ENCODE peak calls at places on chromosome 22, in ten cellular contexts. One of them, this sample, is unnamed.

GRCh38 chr22:19678949-19679348 is 35.4 kb upstream of the SEPTIN5 start:
- DNase-seq in iPS-NIHi11: no peak
- DNase-seq in HL-60: no peak
- DNase-seq in activated naive CD4-positive, alpha-beta T cell treated with anti-CD3 and anti-CD28 coated beads, Interleukin-2, amount 50 U/mL, for 72 hours: no peak
- DNase-seq in T-helper 2 cell: no peak
- DNase-seq in body of pancreas: no peak
- DNase-seq in cardiac muscle cell: peak; percentile 12
- DNase-seq in posterior cingulate gyrus: no peak
- DNase-seq in stimulated activated CD8-positive, alpha-beta memory T cell treated with anti-CD3 and anti-CD28 coated beads, Interleukin-4, amount 100 ng/mL, for 1 hour: no peak
- DNase-seq in astrocyte of the hippocampus: no peak
- DNase-seq in this sample: no peak

GRCh38 chr22:49213731-49214352 is 613.8 kb downstream of the BRD1 start:
- DNase-seq in iPS-NIHi11: no peak
- DNase-seq in HL-60: no peak
- DNase-seq in activated naive CD4-positive, alpha-beta T cell treated with anti-CD3 and anti-CD28 coated beads, Interleukin-2, amount 50 U/mL, for 72 hours: no peak
- DNase-seq in T-helper 2 cell: no peak
- DNase-seq in body of pancreas: no peak
- DNase-seq in cardiac muscle cell: no peak
- DNase-seq in posterior cingulate gyrus: no peak
- DNase-seq in stimulated activated CD8-positive, alpha-beta memory T cell treated with anti-CD3 and anti-CD28 coated beads, Interleukin-4, amount 100 ng/mL, for 1 hour: no peak
- DNase-seq in astrocyte of the hippocampus: no peak
- DNase-seq in this sample: no peak

GRCh38 chr22:29195118-29195963 is 10.4 kb upstream of the EMID1 start:
- DNase-seq in iPS-NIHi11: no peak
- DNase-seq in HL-60: no peak
- DNase-seq in activated naive CD4-positive, alpha-beta T cell treated with anti-CD3 and anti-CD28 coated beads, Interleukin-2, amount 50 U/mL, for 72 hours: no peak
- DNase-seq in T-helper 2 cell: no peak
- DNase-seq in body of pancreas: no peak
- DNase-seq in cardiac muscle cell: peak; percentile 60
- DNase-seq in posterior cingulate gyrus: no peak
- DNase-seq in stimulated activated CD8-positive, alpha-beta memory T cell treated with anti-CD3 and anti-CD28 coated beads, Interleukin-4, amount 100 ng/mL, for 1 hour: no peak
- DNase-seq in astrocyte of the hippocampus: no peak
- DNase-seq in this sample: no peak

GRCh38 chr22:42214625-42215415 is 55.6 kb downstream of the TCF20 start:
- DNase-seq in iPS-NIHi11: peak; percentile 48
- DNase-seq in HL-60: no peak
- DNase-seq in activated naive CD4-positive, alpha-beta T cell treated with anti-CD3 and anti-CD28 coated beads, Interleukin-2, amount 50 U/mL, for 72 hours: no peak
- DNase-seq in T-helper 2 cell: no peak
- DNase-seq in body of pancreas: no peak
- DNase-seq in cardiac muscle cell: no peak
- DNase-seq in posterior cingulate gyrus: peak; percentile 76
- DNase-seq in stimulated activated CD8-positive, alpha-beta memory T cell treated with anti-CD3 and anti-CD28 coated beads, Interleukin-4, amount 100 ng/mL, for 1 hour: no peak
- DNase-seq in astrocyte of the hippocampus: no peak
- DNase-seq in this sample: no peak

GRCh38 chr22:24810043-24810749 is 4.2 kb downstream of the SGSM1 start:
- DNase-seq in iPS-NIHi11: peak; percentile 33
- DNase-seq in HL-60: no peak
- DNase-seq in activated naive CD4-positive, alpha-beta T cell treated with anti-CD3 and anti-CD28 coated beads, Interleukin-2, amount 50 U/mL, for 72 hours: no peak
- DNase-seq in T-helper 2 cell: no peak
- DNase-seq in body of pancreas: no peak
- DNase-seq in cardiac muscle cell: no peak
- DNase-seq in posterior cingulate gyrus: peak; percentile 66
- DNase-seq in stimulated activated CD8-positive, alpha-beta memory T cell treated with anti-CD3 and anti-CD28 coated beads, Interleukin-4, amount 100 ng/mL, for 1 hour: no peak
- DNase-seq in astrocyte of the hippocampus: peak; percentile 43
- DNase-seq in this sample: no peak

GRCh38 chr22:19962246-19962908 is 20.8 kb upstream of the TXNRD2 start:
- DNase-seq in iPS-NIHi11: peak; percentile 90
- DNase-seq in HL-60: no peak
- DNase-seq in activated naive CD4-positive, alpha-beta T cell treated with anti-CD3 and anti-CD28 coated beads, Interleukin-2, amount 50 U/mL, for 72 hours: peak; percentile 73
- DNase-seq in T-helper 2 cell: peak; percentile 46
- DNase-seq in body of pancreas: peak; percentile 81
- DNase-seq in cardiac muscle cell: peak; percentile 89
- DNase-seq in posterior cingulate gyrus: peak; percentile 70
- DNase-seq in stimulated activated CD8-positive, alpha-beta memory T cell treated with anti-CD3 and anti-CD28 coated beads, Interleukin-4, amount 100 ng/mL, for 1 hour: no peak
- DNase-seq in astrocyte of the hippocampus: peak; percentile 83
- DNase-seq in this sample: no peak

GRCh38 chr22:30299322-30299721 is 10.0 kb upstream of the CASTOR1 start:
- DNase-seq in iPS-NIHi11: no peak
- DNase-seq in HL-60: no peak
- DNase-seq in activated naive CD4-positive, alpha-beta T cell treated with anti-CD3 and anti-CD28 coated beads, Interleukin-2, amount 50 U/mL, for 72 hours: no peak
- DNase-seq in T-helper 2 cell: no peak
- DNase-seq in body of pancreas: no peak
- DNase-seq in cardiac muscle cell: no peak
- DNase-seq in posterior cingulate gyrus: no peak
- DNase-seq in stimulated activated CD8-positive, alpha-beta memory T cell treated with anti-CD3 and anti-CD28 coated beads, Interleukin-4, amount 100 ng/mL, for 1 hour: no peak
- DNase-seq in astrocyte of the hippocampus: no peak
- DNase-seq in this sample: no peak

GRCh38 chr22:24240381-24240780 is 4.5 kb downstream of the GGT5 start:
- DNase-seq in iPS-NIHi11: no peak
- DNase-seq in HL-60: no peak
- DNase-seq in activated naive CD4-positive, alpha-beta T cell treated with anti-CD3 and anti-CD28 coated beads, Interleukin-2, amount 50 U/mL, for 72 hours: no peak
- DNase-seq in T-helper 2 cell: no peak
- DNase-seq in body of pancreas: no peak
- DNase-seq in cardiac muscle cell: no peak
- DNase-seq in posterior cingulate gyrus: no peak
- DNase-seq in stimulated activated CD8-positive, alpha-beta memory T cell treated with anti-CD3 and anti-CD28 coated beads, Interleukin-4, amount 100 ng/mL, for 1 hour: no peak
- DNase-seq in astrocyte of the hippocampus: no peak
- DNase-seq in this sample: no peak

GRCh38 chr22:37198290-37199102 is 10.4 kb upstream of the C1QTNF6 start:
- DNase-seq in iPS-NIHi11: peak; percentile 86
- DNase-seq in HL-60: peak; percentile 42
- DNase-seq in activated naive CD4-positive, alpha-beta T cell treated with anti-CD3 and anti-CD28 coated beads, Interleukin-2, amount 50 U/mL, for 72 hours: peak; percentile 97
- DNase-seq in T-helper 2 cell: peak; percentile 85
- DNase-seq in body of pancreas: peak; percentile 87
- DNase-seq in cardiac muscle cell: peak; percentile 82
- DNase-seq in posterior cingulate gyrus: peak; percentile 89
- DNase-seq in stimulated activated CD8-positive, alpha-beta memory T cell treated with anti-CD3 and anti-CD28 coated beads, Interleukin-4, amount 100 ng/mL, for 1 hour: peak; percentile 89
- DNase-seq in astrocyte of the hippocampus: peak; percentile 86
- DNase-seq in this sample: no peak

GRCh38 chr22:50641696-50642607 is 14.0 kb upstream of the ARSA start:
- DNase-seq in iPS-NIHi11: peak; percentile 85
- DNase-seq in HL-60: no peak
- DNase-seq in activated naive CD4-positive, alpha-beta T cell treated with anti-CD3 and anti-CD28 coated beads, Interleukin-2, amount 50 U/mL, for 72 hours: no peak
- DNase-seq in T-helper 2 cell: no peak
- DNase-seq in body of pancreas: no peak
- DNase-seq in cardiac muscle cell: peak; percentile 65
- DNase-seq in posterior cingulate gyrus: peak; percentile 39
- DNase-seq in stimulated activated CD8-positive, alpha-beta memory T cell treated with anti-CD3 and anti-CD28 coated beads, Interleukin-4, amount 100 ng/mL, for 1 hour: no peak
- DNase-seq in astrocyte of the hippocampus: peak; percentile 51
- DNase-seq in this sample: no peak

GRCh38 chr22:27501191-27501936 is 300.2 kb downstream of the MN1 start:
- DNase-seq in iPS-NIHi11: peak; percentile 43
- DNase-seq in HL-60: no peak
- DNase-seq in activated naive CD4-positive, alpha-beta T cell treated with anti-CD3 and anti-CD28 coated beads, Interleukin-2, amount 50 U/mL, for 72 hours: no peak
- DNase-seq in T-helper 2 cell: no peak
- DNase-seq in body of pancreas: peak; percentile 29
- DNase-seq in cardiac muscle cell: no peak
- DNase-seq in posterior cingulate gyrus: no peak
- DNase-seq in stimulated activated CD8-positive, alpha-beta memory T cell treated with anti-CD3 and anti-CD28 coated beads, Interleukin-4, amount 100 ng/mL, for 1 hour: no peak
- DNase-seq in astrocyte of the hippocampus: no peak
- DNase-seq in this sample: no peak

GRCh38 chr22:48702573-48703264 is 1125.0 kb downstream of the BRD1 start:
- DNase-seq in iPS-NIHi11: no peak
- DNase-seq in HL-60: peak; percentile 77
- DNase-seq in activated naive CD4-positive, alpha-beta T cell treated with anti-CD3 and anti-CD28 coated beads, Interleukin-2, amount 50 U/mL, for 72 hours: no peak
- DNase-seq in T-helper 2 cell: no peak
- DNase-seq in body of pancreas: peak; percentile 54
- DNase-seq in cardiac muscle cell: no peak
- DNase-seq in posterior cingulate gyrus: peak; percentile 64
- DNase-seq in stimulated activated CD8-positive, alpha-beta memory T cell treated with anti-CD3 and anti-CD28 coated beads, Interleukin-4, amount 100 ng/mL, for 1 hour: no peak
- DNase-seq in astrocyte of the hippocampus: peak; percentile 17
- DNase-seq in this sample: no peak

GRCh38 chr22:44712962-44713361 is 11.0 kb downstream of the PRR5 start:
- DNase-seq in iPS-NIHi11: no peak
- DNase-seq in HL-60: no peak
- DNase-seq in activated naive CD4-positive, alpha-beta T cell treated with anti-CD3 and anti-CD28 coated beads, Interleukin-2, amount 50 U/mL, for 72 hours: no peak
- DNase-seq in T-helper 2 cell: no peak
- DNase-seq in body of pancreas: no peak
- DNase-seq in cardiac muscle cell: no peak
- DNase-seq in posterior cingulate gyrus: no peak
- DNase-seq in stimulated activated CD8-positive, alpha-beta memory T cell treated with anti-CD3 and anti-CD28 coated beads, Interleukin-4, amount 100 ng/mL, for 1 hour: no peak
- DNase-seq in astrocyte of the hippocampus: no peak
- DNase-seq in this sample: no peak

GRCh38 chr22:39132281-39132680 is 20.2 kb downstream of the CBX7 start:
- DNase-seq in iPS-NIHi11: peak; percentile 3
- DNase-seq in HL-60: no peak
- DNase-seq in activated naive CD4-positive, alpha-beta T cell treated with anti-CD3 and anti-CD28 coated beads, Interleukin-2, amount 50 U/mL, for 72 hours: no peak
- DNase-seq in T-helper 2 cell: no peak
- DNase-seq in body of pancreas: no peak
- DNase-seq in cardiac muscle cell: no peak
- DNase-seq in posterior cingulate gyrus: no peak
- DNase-seq in stimulated activated CD8-positive, alpha-beta memory T cell treated with anti-CD3 and anti-CD28 coated beads, Interleukin-4, amount 100 ng/mL, for 1 hour: no peak
- DNase-seq in astrocyte of the hippocampus: no peak
- DNase-seq in this sample: no peak

GRCh38 chr22:49655168-49655812 is 172.4 kb downstream of the BRD1 start:
- DNase-seq in iPS-NIHi11: no peak
- DNase-seq in HL-60: peak; percentile 71
- DNase-seq in activated naive CD4-positive, alpha-beta T cell treated with anti-CD3 and anti-CD28 coated beads, Interleukin-2, amount 50 U/mL, for 72 hours: no peak
- DNase-seq in T-helper 2 cell: no peak
- DNase-seq in body of pancreas: no peak
- DNase-seq in cardiac muscle cell: no peak
- DNase-seq in posterior cingulate gyrus: no peak
- DNase-seq in stimulated activated CD8-positive, alpha-beta memory T cell treated with anti-CD3 and anti-CD28 coated beads, Interleukin-4, amount 100 ng/mL, for 1 hour: no peak
- DNase-seq in astrocyte of the hippocampus: no peak
- DNase-seq in this sample: no peak

GRCh38 chr22:31106651-31107205 is 640 bp downstream of the SELENOM start:
- DNase-seq in iPS-NIHi11: no peak
- DNase-seq in HL-60: no peak
- DNase-seq in activated naive CD4-positive, alpha-beta T cell treated with anti-CD3 and anti-CD28 coated beads, Interleukin-2, amount 50 U/mL, for 72 hours: no peak
- DNase-seq in T-helper 2 cell: no peak
- DNase-seq in body of pancreas: no peak
- DNase-seq in cardiac muscle cell: no peak
- DNase-seq in posterior cingulate gyrus: no peak
- DNase-seq in stimulated activated CD8-positive, alpha-beta memory T cell treated with anti-CD3 and anti-CD28 coated beads, Interleukin-4, amount 100 ng/mL, for 1 hour: no peak
- DNase-seq in astrocyte of the hippocampus: no peak
- DNase-seq in this sample: no peak

GRCh38 chr22:22201185-22201924 is 43.2 kb upstream of the VPREB1 start:
- DNase-seq in iPS-NIHi11: peak; percentile 51
- DNase-seq in HL-60: no peak
- DNase-seq in activated naive CD4-positive, alpha-beta T cell treated with anti-CD3 and anti-CD28 coated beads, Interleukin-2, amount 50 U/mL, for 72 hours: peak; percentile 60
- DNase-seq in T-helper 2 cell: peak; percentile 43
- DNase-seq in body of pancreas: no peak
- DNase-seq in cardiac muscle cell: peak; percentile 41
- DNase-seq in posterior cingulate gyrus: no peak
- DNase-seq in stimulated activated CD8-positive, alpha-beta memory T cell treated with anti-CD3 and anti-CD28 coated beads, Interleukin-4, amount 100 ng/mL, for 1 hour: peak; percentile 8
- DNase-seq in astrocyte of the hippocampus: no peak
- DNase-seq in this sample: no peak